ENCODE peak calls at places on chromosomes 1 and 21, in four cellular contexts. U, L, W and O are unnamed samples.

GRCh38 chr1:63730211-63730610 is 43.6 kb upstream of the ROR1 start:
- DNase-seq in U (no peak), L (peak), W (no peak), O (no peak)

GRCh38 chr1:201730611-201731010 is 98.3 kb upstream of the IPO9 start:
- DNase-seq in U (no peak), L (no peak), W (no peak), O (no peak)

GRCh38 chr1:28208818-28209441 is 23.9 kb downstream of the DNAJC8 start:
- DNase-seq in L (peak), W (no peak), U (peak), O (no peak)

GRCh38 chr1:53651356-53651755 is 87.6 kb downstream of the GLIS1 start:
- DNase-seq in W (no peak), U (no peak), L (no peak), O (no peak)

GRCh38 chr21:17387030-17387617 is 125.7 kb upstream of the CXADR start:
- DNase-seq in U (peak), L (peak), W (no peak), O (no peak)

GRCh38 chr1:61496501-61496900 is 228.4 kb downstream of the TM2D1 start:
- DNase-seq in L (no peak), U (no peak), W (no peak), O (no peak)

GRCh38 chr1:18556364-18556763 is 74.3 kb upstream of the PAX7 start:
- DNase-seq in L (no peak), W (no peak), U (no peak), O (no peak)

GRCh38 chr1:73930293-73930692 is 267.7 kb downstream of the LRRIQ3 start:
- DNase-seq in W (no peak), U (no peak), L (no peak), O (no peak)

GRCh38 chr1:225447649-225448048 is 19.8 kb upstream of the LBR start:
- DNase-seq in U (peak), L (no peak), W (peak), O (no peak)

GRCh38 chr1:9110669-9111356 is 18.1 kb downstream of the GPR157 start:
- DNase-seq in U (peak), W (peak), L (peak), O (no peak)

GRCh38 chr1:75087278-75087677 is 46.9 kb upstream of the LHX8 start:
- DNase-seq in W (no peak), U (no peak), L (no peak), O (no peak)

GRCh38 chr1:67749263-67749843 is 64.4 kb downstream of the GADD45A start:
- DNase-seq in W (no peak), L (no peak), U (no peak), O (no peak)

GRCh38 chr1:19814681-19815503 is at the start of gene RNF186:
- DNase-seq in W (no peak), L (peak), U (no peak), O (no peak)

GRCh38 chr21:45592626-45593134 is 50.4 kb upstream of the SLC19A1 start:
- DNase-seq in U (no peak), W (peak), L (no peak), O (no peak)

GRCh38 chr1:92333668-92334067 is 34.8 kb downstream of the RPAP2 start:
- DNase-seq in U (no peak), L (no peak), W (no peak), O (no peak)

GRCh38 chr21:41828884-41829360 is 50.2 kb downstream of the PRDM15 start:
- DNase-seq in W (no peak), U (no peak), L (no peak), O (no peak)

GRCh38 chr1:39977202-39977601 is 22.3 kb downstream of the MFSD2A start:
- DNase-seq in W (no peak), U (no peak), L (no peak), O (no peak)

GRCh38 chr1:2537785-2538115 is 7.7 kb upstream of the HES5 start:
- DNase-seq in U (no peak), W (no peak), L (no peak), O (no peak)

GRCh38 chr1:226643701-226644540 is 95.2 kb downstream of the ITPKB start:
- DNase-seq in U (no peak), L (no peak), W (peak), O (no peak)

GRCh38 chr1:96333522-96334235 is 387.9 kb upstream of the PTBP2 start:
- DNase-seq in U (no peak), W (no peak), L (no peak), O (no peak)

GRCh38 chr1:54542120-54542961 is 5.7 kb upstream of the ACOT11 start:
- DNase-seq in W (peak), L (peak), U (peak), O (no peak)

GRCh38 chr1:154925335-154926170 is 11.0 kb downstream of the PMVK start:
- DNase-seq in W (no peak), L (no peak), U (no peak), O (no peak)

GRCh38 chr1:21283524-21283923 is 6.7 kb downstream of the ECE1 start:
- DNase-seq in U (no peak), W (no peak), L (no peak), O (no peak)

GRCh38 chr1:184504695-184505338 is 118.0 kb downstream of the C1orf21 start:
- DNase-seq in U (no peak), L (no peak), W (no peak), O (no peak)

GRCh38 chr1:61588736-61589381 is 136.1 kb downstream of the TM2D1 start:
- DNase-seq in L (peak), W (no peak), U (peak), O (no peak)

GRCh38 chr1:20487236-20487590 is 1.2 kb upstream of the CAMK2N1 start:
- DNase-seq in L (no peak), U (no peak), W (no peak), O (no peak)